ENCODE peak calls at places on chromosomes 1 and 21, in ten cellular contexts. H, S, B, C, G, N, Z, E, W and D are unnamed samples. For H3K4me1, the result is how much of the 10 kb centered on the place peaks cover.

GRCh38 chr1:240692339-240692705 is 80.4 kb upstream of the GREM2 start:
- DNase-seq in B (no peak), N (no peak), W (no peak), H (no peak), G (no peak), C (no peak), S (no peak), Z (no peak), E (no peak), D (no peak)

GRCh38 chr1:35637401-35637809 is 3.9 kb downstream of the PSMB2 start:
- DNase-seq in C (peak), B (no peak), Z (no peak), S (no peak), H (no peak), W (no peak), G (peak), N (peak), E (no peak), D (no peak)

GRCh38 chr1:2274968-2275475 is 46.9 kb downstream of the SKI start:
- DNase-seq in N (no peak), E (no peak), W (no peak), B (no peak), S (no peak), H (no peak), C (no peak), Z (peak), G (no peak), D (no peak)

GRCh38 chr21:32529679-32530078 is 55.6 kb downstream of the TCP10L start:
- DNase-seq in C (no peak), B (no peak), S (no peak), H (no peak), G (no peak), E (no peak), Z (no peak), N (no peak), W (no peak), D (no peak)

GRCh38 chr1:236502972-236503639 is 20.7 kb upstream of the LGALS8 start:
- DNase-seq in Z (no peak), H (peak), S (peak), G (peak), C (peak), W (peak), N (no peak), B (peak), E (peak), D (no peak)

GRCh38 chr1:244237445-244237844 is 186.4 kb downstream of the ZBTB18 start:
- DNase-seq in H (no peak), B (no peak), Z (no peak), C (no peak), W (no peak), S (no peak), E (no peak), G (no peak), N (no peak), D (no peak)

GRCh38 chr1:174637487-174637886 is 189.7 kb downstream of the GPR52 start:
- DNase-seq in H (no peak), Z (no peak), W (no peak), N (no peak), E (no peak), G (no peak), C (no peak), B (no peak), S (no peak), D (no peak)

GRCh38 chr1:213987876-213988638 is at the start of gene PROX1:
- DNase-seq in C (peak), B (peak), E (peak), Z (peak), S (peak), W (peak), H (peak), N (no peak), G (peak), D (peak)

GRCh38 chr1:67832737-67833594 is at the start of gene GNG12:
- DNase-seq in G (peak), B (peak), Z (peak), W (peak), N (no peak), E (peak), S (peak), C (peak), H (peak), D (no peak)

GRCh38 chr1:237227507-237227906 is 185.5 kb downstream of the RYR2 start:
- DNase-seq in Z (no peak), C (no peak), B (no peak), S (no peak), N (no peak), G (no peak), W (no peak), H (no peak), E (no peak), D (no peak)

GRCh38 chr1:204578867-204579664 is 62.9 kb downstream of the MDM4 start:
- DNase-seq in B (peak), S (peak), H (no peak), E (peak), Z (no peak), G (no peak), C (peak), N (no peak), W (no peak), D (no peak)

GRCh38 chr1:162011337-162012012 is 12.2 kb downstream of the OLFML2B start:
- DNase-seq in S (no peak), B (peak), C (no peak), E (peak), H (no peak), N (no peak), W (no peak), Z (no peak), G (no peak), D (no peak)

GRCh38 chr1:55070765-55071164 is 31.4 kb downstream of the PCSK9 start:
- DNase-seq in C (no peak), Z (no peak), S (no peak), H (no peak), E (no peak), N (no peak), G (no peak), W (no peak), B (no peak), D (no peak)

GRCh38 chr1:47682786-47683350 is 245.0 kb downstream of the FOXD2 start:
- DNase-seq in G (no peak), C (no peak), B (peak), S (no peak), H (no peak), E (no peak), Z (no peak), N (no peak), W (no peak), D (peak)

GRCh38 chr21:44285102-44285501 is 574 bp upstream of the AIRE start:
- DNase-seq in G (no peak), E (no peak), N (no peak), W (no peak), C (no peak), H (no peak), Z (no peak), B (no peak), S (no peak), D (no peak)

GRCh38 chr1:39160703-39161102 is 43.8 kb upstream of the MACF1 start:
- DNase-seq in W (no peak), B (no peak), E (no peak), G (no peak), H (no peak), Z (no peak), S (no peak), N (no peak), C (no peak), D (no peak)

GRCh38 chr1:27418326-27418761 is 25.9 kb downstream of the GPR3 start:
- DNase-seq in G (peak), N (peak), S (no peak), C (no peak), Z (peak), H (no peak), E (peak), W (peak), B (peak), D (no peak)

GRCh38 chr1:204637985-204638356 is 47.6 kb downstream of the LRRN2 start:
- DNase-seq in S (peak), Z (peak), B (peak), H (peak), G (no peak), N (no peak), C (no peak), W (no peak), E (no peak), D (no peak)

GRCh38 chr1:221887091-221887746 is 145.3 kb upstream of the DUSP10 start:
- DNase-seq in E (peak), N (no peak), W (peak), Z (peak), S (no peak), B (peak), G (peak), H (no peak), C (no peak), D (peak)

GRCh38 chr1:228273720-228274451 is 66.0 kb downstream of the OBSCN start:
- DNase-seq in H (no peak), S (no peak), Z (no peak), G (no peak), W (no peak), B (no peak), C (peak), E (peak), N (no peak), D (no peak)

GRCh38 chr1:25527226-25527846 is 16.1 kb upstream of the LDLRAP1 start:
- DNase-seq in W (no peak), C (no peak), H (no peak), G (no peak), E (no peak), B (no peak), N (no peak), S (no peak), Z (no peak), D (no peak)

GRCh38 chr1:156795787-156796186 is 20.9 kb downstream of the SH2D2A start:
- DNase-seq in B (no peak), W (no peak), E (no peak), Z (no peak), N (no peak), G (no peak), H (no peak), C (no peak), S (no peak), D (no peak)

GRCh38 chr1:181645171-181645570 is 161.9 kb downstream of the CACNA1E start:
- DNase-seq in E (no peak), Z (no peak), B (no peak), G (no peak), N (no peak), S (no peak), W (no peak), H (no peak), C (no peak), D (no peak)

GRCh38 chr1:45522324-45523104 is 830 bp upstream of the PRDX1 start:
- DNase-seq in B (no peak), E (no peak), G (peak), Z (no peak), S (no peak), N (no peak), H (no peak), C (peak), W (peak), D (no peak)

GRCh38 chr1:159051436-159051835 is 25.1 kb downstream of the AIM2 start:
- DNase-seq in N (no peak), E (no peak), S (no peak), G (no peak), W (no peak), C (no peak), H (no peak), Z (no peak), B (no peak), D (no peak)

GRCh38 chr1:31295874-31296485 is 608 bp downstream of the SNRNP40 start:
- DNase-seq in B (no peak), G (no peak), E (no peak), N (no peak), W (no peak), S (no peak), H (no peak), Z (no peak), C (no peak), D (no peak)

GRCh38 chr1:56255516-56256181 is 323.7 kb downstream of the PLPP3 start:
- DNase-seq in E (peak), C (no peak), B (peak), W (no peak), S (no peak), G (no peak), N (no peak), H (no peak), Z (peak), D (peak)

GRCh38 chr21:26443867-26444266 is 129.2 kb downstream of the CYYR1 start:
- DNase-seq in H (no peak), S (no peak), Z (no peak), G (no peak), C (no peak), E (no peak), W (no peak), N (no peak), B (no peak), D (no peak)

GRCh38 chr1:31412732-31413404 is at the start of gene SERINC2:
- DNase-seq in H (peak), Z (no peak), B (peak), C (peak), S (peak), E (no peak), N (no peak), G (peak), W (peak), D (no peak)

GRCh38 chr1:68506386-68506785 is 9.5 kb upstream of the DEPDC1 start:
- DNase-seq in N (no peak), Z (no peak), G (no peak), H (no peak), B (no peak), E (no peak), S (no peak), W (no peak), C (no peak), D (no peak)

GRCh38 chr1:239717097-239718051 is 331.0 kb downstream of the CHRM3 start:
- DNase-seq in S (no peak), B (no peak), G (no peak), Z (no peak), N (no peak), C (no peak), H (no peak), W (no peak), E (no peak), D (no peak)

GRCh38 chr1:180841460-180841859 is 71.2 kb upstream of the KIAA1614 start:
- DNase-seq in G (no peak), E (no peak), N (no peak), W (no peak), S (no peak), B (no peak), C (no peak), Z (no peak), H (no peak), D (no peak)

GRCh38 chr1:180837025-180837424 is 75.7 kb upstream of the KIAA1614 start:
- DNase-seq in E (no peak), N (no peak), S (peak), B (no peak), H (peak), Z (no peak), W (no peak), G (no peak), C (peak), D (no peak)

GRCh38 chr21:28725396-28725795 is 267.3 kb downstream of the LTN1 start:
- DNase-seq in H (no peak), W (no peak), Z (no peak), C (no peak), N (no peak), S (no peak), G (no peak), B (no peak), E (no peak), D (no peak)

GRCh38 chr1:223401873-223402789 is 8.9 kb downstream of the CCDC185 start:
- DNase-seq in E (no peak), G (no peak), Z (no peak), H (no peak), W (peak), N (no peak), C (no peak), S (no peak), B (no peak), D (no peak)

GRCh38 chr1:99658031-99658290 is 12.0 kb downstream of the PALMD start:
- DNase-seq in N (no peak), G (no peak), B (no peak), E (no peak), H (no peak), C (no peak), W (no peak), Z (no peak), S (no peak), D (no peak)

GRCh38 chr1:99657213-99658030 is 11.5 kb downstream of the PALMD start:
- DNase-seq in C (no peak), S (no peak), Z (no peak), G (no peak), N (no peak), W (no peak), B (no peak), H (no peak), E (no peak), D (no peak)

GRCh38 chr1:99660496-99660895 is 14.6 kb downstream of the PALMD start:
- DNase-seq in Z (no peak), E (no peak), G (no peak), C (no peak), W (no peak), B (no peak), H (no peak), N (no peak), S (no peak), D (no peak)

GRCh38 chr1:99661780-99662179 is 15.9 kb downstream of the PALMD start:
- DNase-seq in N (no peak), G (no peak), Z (no peak), W (no peak), H (no peak), C (no peak), B (no peak), E (no peak), S (no peak), D (no peak)

GRCh38 chr1:99659755-99660210 is 13.9 kb downstream of the PALMD start:
- DNase-seq in B (no peak), C (peak), E (no peak), W (peak), G (peak), N (no peak), H (no peak), Z (no peak), S (no peak), D (no peak)
- H3K27ac ChIP-seq in B (no peak), C (no peak), E (peak), W (no peak), G (no peak), N (no peak), H (no peak), Z (peak), S (no peak), D (peak)

GRCh38 chr1:8133190-8133589 is 107.1 kb upstream of the ERRFI1 start:
- DNase-seq in B (no peak), Z (peak), H (no peak), W (no peak), N (no peak), G (peak), S (no peak), C (no peak), E (no peak), D (no peak)

GRCh38 chr1:8134546-8135235 is 108.6 kb upstream of the ERRFI1 start:
- DNase-seq in N (no peak), Z (no peak), B (no peak), S (no peak), W (no peak), C (no peak), H (no peak), E (no peak), G (no peak), D (no peak)

GRCh38 chr1:8136766-8137165 is 110.7 kb upstream of the ERRFI1 start:
- DNase-seq in H (no peak), C (no peak), S (no peak), N (no peak), W (no peak), G (no peak), Z (no peak), E (no peak), B (no peak), D (no peak)

GRCh38 chr1:8135250-8135649 is 109.1 kb upstream of the ERRFI1 start:
- DNase-seq in Z (no peak), B (no peak), H (no peak), W (no peak), E (no peak), S (no peak), G (no peak), C (no peak), N (no peak), D (no peak)

GRCh38 chr1:8133657-8134430 is 107.7 kb upstream of the ERRFI1 start:
- DNase-seq in H (no peak), G (no peak), S (no peak), N (no peak), B (peak), Z (peak), E (peak), C (no peak), W (no peak), D (peak)
- H3K4me1 ChIP-seq in H (under half), G (under half), S (under half), N (under half), B (under half), Z (under half), E (under half), C (under half), W (under half), D (under half)

DNA sequence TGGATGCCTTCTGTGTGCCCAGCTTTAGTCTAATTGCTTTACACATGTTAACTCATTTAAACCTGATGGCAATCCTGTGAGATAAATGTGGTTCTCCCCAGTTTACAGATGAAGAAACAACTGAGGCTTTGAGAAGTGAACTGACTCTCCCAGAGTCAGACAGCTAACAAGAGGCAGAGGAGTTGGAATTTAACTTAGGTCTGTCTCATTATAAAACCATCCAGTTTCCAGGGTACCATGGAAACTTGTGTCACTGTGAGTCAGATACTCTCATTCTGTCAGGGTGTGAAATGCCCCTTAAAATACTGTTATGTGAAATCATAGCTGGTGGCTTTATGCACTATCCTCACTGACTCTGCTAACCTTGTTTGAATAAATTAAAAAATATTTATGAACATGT is 206.6 kb downstream of the PBX1 start:
- DNase-seq in N (no peak), B (no peak), E (no peak), C (no peak), S (no peak), Z (no peak), W (peak), H (no peak), G (peak), D (no peak)
- H3K27ac ChIP-seq in N (no peak), B (no peak), E (peak), C (peak), S (no peak), Z (peak), W (peak), H (no peak), G (no peak), D (peak)

GRCh38 chr1:203520315-203520714 is 26.4 kb downstream of the OPTC start:
- DNase-seq in S (no peak), H (no peak), N (no peak), Z (peak), E (no peak), G (peak), B (no peak), W (no peak), C (no peak), D (no peak)
- H3K4me1 ChIP-seq in S (under half), H (under half), N (under half), Z (under half), E (under half), G (under half), B (under half), W (under half), C (half or more), D (under half)